ENCODE peak calls at places on chromosomes 4 and X, in five cellular contexts. T is GM23338, M is suprapubic skin, X is dorsolateral prefrontal cortex, O is fibroblast of mammary gland. S is an unnamed sample.

GRCh38 chrX:44428989-44429627 is 85.6 kb upstream of the EFHC2 start:
- DNase-seq in X (no peak), O (no peak), T (no peak), M (no peak), S (no peak)

GRCh38 chr4:30103455-30103854 is 616.7 kb upstream of the PCDH7 start:
- DNase-seq in O (peak), T (no peak), M (no peak), X (no peak), S (no peak)

GRCh38 chrX:132594129-132594528 is 105.3 kb upstream of the MBNL3 start:
- DNase-seq in M (no peak), T (no peak), X (no peak), O (peak), S (no peak)

GRCh38 chr4:48944252-48944651 is 37.7 kb upstream of the OCIAD2 start:
- DNase-seq in O (peak), T (no peak), M (no peak), X (no peak), S (no peak)

GRCh38 chr4:142095886-142096605 is 459.7 kb downstream of the IL15 start:
- DNase-seq in O (peak), T (no peak), X (no peak), M (no peak), S (no peak)

GRCh38 chr4:76984788-76985211 is 35.2 kb downstream of the SEPTIN11 start:
- DNase-seq in X (no peak), M (peak), T (no peak), O (peak), S (no peak)

GRCh38 chr4:122914938-122915337 is 7.5 kb downstream of the NUDT6 start:
- DNase-seq in X (no peak), M (no peak), T (no peak), O (peak), S (no peak)

GRCh38 chr4:13922873-13923645 is 295.5 kb upstream of the BOD1L1 start:
- DNase-seq in T (no peak), M (no peak), O (peak), X (no peak), S (no peak)

GRCh38 chr4:157405070-157405469 is 184.5 kb downstream of the GRIA2 start:
- DNase-seq in M (no peak), T (no peak), O (no peak), X (no peak), S (no peak)

GRCh38 chr4:37299468-37299867 is 54.9 kb downstream of the NWD2 start:
- DNase-seq in X (no peak), M (no peak), O (no peak), T (peak), S (no peak)

GRCh38 chr4:124105212-124105611 is 607.3 kb downstream of the ANKRD50 start:
- DNase-seq in T (no peak), O (peak), X (no peak), M (no peak), S (no peak)

GRCh38 chrX:115017455-115017854 is at the start of gene IL13RA2:
- DNase-seq in X (no peak), T (peak), O (peak), M (no peak), S (no peak)

GRCh38 chr4:89308161-89308500 is 531 bp upstream of the GPRIN3 start:
- DNase-seq in X (no peak), T (no peak), M (no peak), O (no peak), S (peak)

GRCh38 chr4:7979652-7979968 is 39.9 kb upstream of the AFAP1 start:
- DNase-seq in O (no peak), M (no peak), T (peak), X (no peak), S (no peak)

GRCh38 chrX:531611-531936 is 99.0 kb upstream of the SHOX start:
- DNase-seq in X (no peak), M (no peak), O (no peak), T (peak), S (no peak)

GRCh38 chrX:2955838-2956237 is 26.7 kb upstream of the ARSD start:
- DNase-seq in T (no peak), O (no peak), M (no peak), X (no peak), S (no peak)

GRCh38 chr4:182758288-182758687 is 158.9 kb downstream of the DCTD start:
- DNase-seq in T (peak), O (no peak), X (no peak), M (no peak), S (no peak)

GRCh38 chrX:23554304-23554703 is 113.0 kb upstream of the PRDX4 start:
- DNase-seq in T (peak), X (no peak), O (peak), M (no peak), S (peak)

GRCh38 chr4:7361256-7361655 is 73.5 kb downstream of the PSAPL1 start:
- DNase-seq in O (no peak), M (no peak), X (no peak), T (no peak), S (no peak)

GRCh38 chrX:108732630-108733321 is 3.6 kb downstream of the IRS4 start:
- DNase-seq in T (peak), O (no peak), M (no peak), X (no peak), S (peak)

GRCh38 chr4:24765331-24765990 is 29.9 kb upstream of the SOD3 start:
- DNase-seq in X (no peak), O (peak), T (no peak), M (no peak), S (no peak)

GRCh38 chr4:87151730-87152129 is 68.7 kb downstream of the KLHL8 start:
- DNase-seq in X (no peak), O (no peak), T (no peak), M (no peak), S (no peak)

GRCh38 chr4:7826909-7827306 is 112.8 kb downstream of the AFAP1 start:
- DNase-seq in T (no peak), M (no peak), O (no peak), X (no peak), S (no peak)

GRCh38 chr4:124420166-124420695 is 292.3 kb downstream of the ANKRD50 start:
- DNase-seq in T (no peak), M (no peak), O (no peak), X (no peak), S (no peak)

GRCh38 chrX:76064825-76065224 is 108.0 kb upstream of the PBDC1 start:
- DNase-seq in M (no peak), O (no peak), X (no peak), T (no peak), S (no peak)

GRCh38 chr4:53925050-53925605 is 139.3 kb downstream of the CHIC2 start:
- DNase-seq in O (no peak), M (no peak), T (no peak), X (no peak), S (no peak)

GRCh38 chrX:16946971-16947562 is 609 bp downstream of the REPS2 start:
- DNase-seq in M (no peak), O (no peak), X (no peak), T (no peak), S (peak)

GRCh38 chrX:120625366-120625765 is 4.5 kb downstream of the C1GALT1C1 start:
- DNase-seq in X (no peak), O (peak), T (no peak), M (no peak), S (no peak)

GRCh38 chrX:120629667-120630537 is at the start of gene C1GALT1C1:
- DNase-seq in O (peak), T (peak), X (peak), M (peak), S (peak)
- TF ChIP-seq CTCF in O (no peak), T (no peak), X (no peak), M (no peak), S (no peak)

GRCh38 chr4:45550766-45551366 is 573.0 kb downstream of the GABRG1 start:
- DNase-seq in T (no peak), M (no peak), X (no peak), O (no peak), S (no peak)
- TF ChIP-seq CTCF in T (no peak), M (no peak), X (no peak), O (no peak), S (no peak)

DNA sequence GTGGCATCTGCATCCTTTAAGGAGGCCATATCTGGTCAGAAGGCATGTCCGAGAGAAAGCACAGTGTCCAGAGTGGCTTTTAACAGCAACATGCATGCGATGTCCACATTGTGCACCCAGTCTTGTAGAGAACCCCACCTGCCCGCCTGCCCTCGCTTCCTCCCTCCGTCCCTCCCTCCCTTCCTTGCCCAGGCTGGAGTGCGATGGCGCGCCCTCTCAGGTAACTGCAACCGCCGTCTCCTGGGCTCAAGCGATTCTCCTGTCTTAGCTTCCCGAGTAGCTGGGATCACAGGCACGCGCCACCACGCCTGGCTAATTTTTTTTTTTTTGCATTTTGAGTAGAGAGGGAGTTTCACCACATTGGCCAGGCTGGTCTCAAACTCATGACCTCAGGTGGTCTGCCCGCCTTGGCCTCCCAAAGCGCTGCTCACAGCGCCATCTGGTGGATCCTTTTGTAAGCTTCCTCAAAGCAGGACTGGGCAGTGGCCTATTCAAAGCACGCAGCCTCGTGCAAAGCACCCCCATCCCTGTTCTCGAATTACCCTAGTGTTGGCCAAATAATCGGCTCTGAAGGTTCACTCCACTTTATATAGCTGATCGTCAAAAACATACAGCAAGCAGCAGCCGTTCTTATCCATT is 15.0 kb downstream of the BRCC3 start:
- DNase-seq in O (peak), M (no peak), T (peak), X (no peak), S (no peak)
- TF ChIP-seq CTCF in O (peak), M (no peak), T (peak), X (peak), S (peak)

GRCh38 chr4:55615008-55615407 is 21.1 kb downstream of the NMU start:
- DNase-seq in O (no peak), M (no peak), T (no peak), X (no peak), S (no peak)

GRCh38 chr4:55617587-55618197 is 18.4 kb downstream of the NMU start:
- DNase-seq in O (no peak), M (no peak), X (no peak), T (no peak), S (peak)

GRCh38 chr4:55613621-55614020 is 21.6 kb upstream of the PDCL2 start:
- DNase-seq in X (no peak), O (no peak), M (no peak), T (peak), S (no peak)

DNA sequence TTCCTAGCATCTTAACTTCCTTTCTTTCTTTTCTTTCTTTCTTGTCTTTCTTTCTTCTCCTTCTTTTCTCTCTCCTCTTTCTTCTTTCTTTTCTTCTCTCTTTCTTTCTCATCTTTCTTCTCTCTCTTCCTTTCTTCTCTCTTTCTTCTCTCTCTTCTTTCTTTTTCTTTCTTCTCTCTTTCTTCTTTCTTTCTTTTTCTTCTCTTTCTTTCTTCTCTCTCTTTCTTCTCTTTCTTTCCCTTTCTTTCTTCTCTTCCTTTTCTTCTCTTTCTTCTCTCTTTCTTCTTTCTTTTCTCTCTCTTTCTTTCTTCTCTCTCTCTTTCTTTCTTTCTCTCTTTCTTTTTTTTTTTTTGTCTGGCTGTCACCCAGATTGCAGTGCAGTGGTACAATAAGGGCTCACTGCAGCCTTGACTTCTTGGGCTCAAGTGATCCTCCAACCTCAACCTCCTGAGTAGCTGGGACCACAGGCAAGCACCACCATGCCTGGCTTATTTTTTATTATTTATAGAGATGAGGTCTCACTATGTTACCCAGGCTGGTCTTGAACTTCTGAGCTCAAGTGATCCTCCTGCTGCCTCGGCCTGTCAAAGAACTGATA is 17.5 kb downstream of the NMU start:
- DNase-seq in O (no peak), T (peak), X (no peak), M (no peak), S (no peak)
- TF ChIP-seq CTCF in O (no peak), T (no peak), X (no peak), M (no peak), S (no peak)

GRCh38 chr4:38387348-38387747 is 276.7 kb upstream of the KLF3 start:
- DNase-seq in T (no peak), X (no peak), O (peak), M (peak), S (no peak)

GRCh38 chr4:38387819-38388218 is 276.2 kb upstream of the KLF3 start:
- DNase-seq in T (no peak), X (no peak), M (no peak), O (peak), S (no peak)

GRCh38 chr4:38385286-38386010 is 278.6 kb upstream of the KLF3 start:
- DNase-seq in O (peak), M (no peak), X (no peak), T (no peak), S (no peak)

GRCh38 chr4:38386011-38386551 is 277.9 kb upstream of the KLF3 start:
- DNase-seq in T (no peak), X (no peak), O (no peak), M (no peak), S (no peak)

GRCh38 chr4:38386654-38387188 is 277.3 kb upstream of the KLF3 start:
- DNase-seq in T (no peak), X (no peak), O (no peak), M (no peak), S (no peak)
- TF ChIP-seq CTCF in T (no peak), X (no peak), O (no peak), M (no peak), S (no peak)

GRCh38 chr4:73021634-73022033 is 47.9 kb downstream of the COX18 start:
- DNase-seq in X (no peak), O (peak), T (peak), M (no peak), S (peak)
- TF ChIP-seq CTCF in X (peak), O (peak), T (peak), M (no peak), S (peak)

GRCh38 chr4:110007217-110007616 is 94.5 kb downstream of the EGF start:
- DNase-seq in O (no peak), X (no peak), T (no peak), M (no peak), S (no peak)
- TF ChIP-seq CTCF in O (no peak), X (no peak), T (no peak), M (no peak), S (no peak)

GRCh38 chr4:74794341-74794801 is at the start of gene BTC:
- DNase-seq in T (peak), X (no peak), M (no peak), O (peak), S (peak)
- TF ChIP-seq CTCF in T (peak), X (peak), M (no peak), O (peak), S (no peak)

DNA sequence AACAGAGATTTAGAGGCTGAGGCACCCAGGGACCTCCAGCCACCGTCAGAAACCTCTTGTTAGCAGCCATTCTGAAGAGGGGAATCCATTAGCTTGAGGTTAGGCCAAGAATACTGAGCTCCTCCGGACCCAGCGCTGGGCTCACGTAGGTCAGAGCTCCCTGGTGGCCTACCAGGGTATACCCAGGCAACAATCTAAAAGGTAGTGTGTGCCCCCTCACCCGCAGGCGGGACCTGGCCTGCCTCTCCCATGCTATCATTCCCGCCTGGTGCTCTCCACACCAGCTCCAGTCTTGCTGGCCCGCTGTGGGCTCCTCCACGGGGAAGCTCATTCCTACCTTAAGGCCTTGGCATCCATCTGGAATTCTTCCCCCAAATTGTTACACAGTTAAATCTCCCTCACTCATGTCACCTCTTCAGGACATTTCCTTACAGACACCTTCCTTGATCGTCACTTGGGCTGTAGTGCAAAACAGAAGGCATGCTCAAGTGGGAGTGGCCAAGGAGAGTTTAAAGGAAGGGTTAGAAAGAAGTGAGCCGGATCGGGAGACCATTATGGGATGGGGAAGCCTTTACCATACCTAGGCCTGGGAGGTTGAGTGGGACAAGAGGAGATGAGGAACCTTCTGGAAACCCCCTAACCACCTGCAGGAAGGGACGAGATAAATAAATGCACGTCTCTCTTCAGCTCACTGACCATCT is 102.5 kb downstream of the UCHL1 start:
- DNase-seq in X (no peak), T (peak), O (no peak), M (no peak), S (no peak)
- TF ChIP-seq CTCF in X (no peak), T (peak), O (no peak), M (no peak), S (no peak)

S was measured in GM10248.